ENCODE peak calls at places on chromosomes 6 and 20, in four cellular contexts. One of them, this sample, is unnamed.

GRCh38 chr6:157139054-157139708 is 184.1 kb downstream of the TMEM242 start:
- DNase-seq in K562: no peak
- DNase-seq in HepG2: peak
- DNase-seq in WTC11: peak
- DNase-seq in this sample: peak

GRCh38 chr6:51854876-51855275 is 232.5 kb downstream of the PKHD1 start:
- DNase-seq in HepG2: no peak
- DNase-seq in WTC11: peak
- DNase-seq in K562: no peak
- DNase-seq in this sample: no peak

GRCh38 chr6:47111685-47112084 is 69.6 kb upstream of the ADGRF1 start:
- DNase-seq in HepG2: peak
- DNase-seq in K562: no peak
- DNase-seq in WTC11: no peak
- DNase-seq in this sample: no peak

GRCh38 chr6:32086661-32087573 is 22.2 kb downstream of the TNXB start:
- DNase-seq in HepG2: peak
- DNase-seq in K562: no peak
- DNase-seq in WTC11: no peak
- DNase-seq in this sample: no peak

GRCh38 chr6:136526937-136527336 is 23.3 kb downstream of the MAP7 start:
- DNase-seq in WTC11: no peak
- DNase-seq in K562: no peak
- DNase-seq in HepG2: no peak
- DNase-seq in this sample: no peak

GRCh38 chr6:146950351-146950835 is 253.8 kb upstream of the STXBP5 start:
- DNase-seq in K562: no peak
- DNase-seq in WTC11: no peak
- DNase-seq in HepG2: peak
- DNase-seq in this sample: no peak

GRCh38 chr6:54445207-54445606 is 137.0 kb downstream of the TINAG start:
- DNase-seq in WTC11: no peak
- DNase-seq in K562: no peak
- DNase-seq in HepG2: no peak
- DNase-seq in this sample: no peak

GRCh38 chr6:117531346-117531745 is 48.9 kb downstream of the DCBLD1 start:
- DNase-seq in WTC11: no peak
- DNase-seq in HepG2: no peak
- DNase-seq in K562: no peak
- DNase-seq in this sample: no peak

GRCh38 chr20:36339646-36340592 is 33.8 kb downstream of the DLGAP4 start:
- DNase-seq in HepG2: no peak
- DNase-seq in K562: no peak
- DNase-seq in WTC11: peak
- DNase-seq in this sample: no peak

GRCh38 chr6:139846538-139847321 is 472.3 kb upstream of the CITED2 start:
- DNase-seq in K562: no peak
- DNase-seq in WTC11: peak
- DNase-seq in HepG2: no peak
- DNase-seq in this sample: no peak

GRCh38 chr6:117463762-117464665 is 18.5 kb upstream of the DCBLD1 start:
- DNase-seq in WTC11: no peak
- DNase-seq in K562: no peak
- DNase-seq in HepG2: no peak
- DNase-seq in this sample: no peak

GRCh38 chr6:79005024-79005423 is 73.0 kb downstream of the PHIP start:
- DNase-seq in K562: no peak
- DNase-seq in HepG2: no peak
- DNase-seq in WTC11: no peak
- DNase-seq in this sample: no peak

GRCh38 chr20:45685896-45686295 is 15.9 kb upstream of the WFDC11 start:
- DNase-seq in K562: peak
- DNase-seq in WTC11: peak
- DNase-seq in HepG2: no peak
- DNase-seq in this sample: peak

GRCh38 chr6:21438237-21438985 is 155.1 kb upstream of the SOX4 start:
- DNase-seq in WTC11: no peak
- DNase-seq in HepG2: no peak
- DNase-seq in K562: no peak
- DNase-seq in this sample: no peak

GRCh38 chr20:12729326-12729725 is 279.4 kb upstream of the SPTLC3 start:
- DNase-seq in WTC11: no peak
- DNase-seq in K562: no peak
- DNase-seq in HepG2: no peak
- DNase-seq in this sample: no peak

GRCh38 chr6:7424967-7425807 is 35.6 kb downstream of the RIOK1 start:
- DNase-seq in K562: no peak
- DNase-seq in WTC11: no peak
- DNase-seq in HepG2: peak
- DNase-seq in this sample: peak

GRCh38 chr6:151286192-151286591 is 46.4 kb downstream of the AKAP12 start:
- DNase-seq in WTC11: no peak
- DNase-seq in HepG2: no peak
- DNase-seq in K562: no peak
- DNase-seq in this sample: no peak

GRCh38 chr6:3355358-3356055 is 96.8 kb downstream of the PSMG4 start:
- DNase-seq in HepG2: no peak
- DNase-seq in K562: peak
- DNase-seq in WTC11: no peak
- DNase-seq in this sample: no peak

GRCh38 chr6:90175627-90176538 is 120.8 kb downstream of the BACH2 start:
- DNase-seq in K562: no peak
- DNase-seq in HepG2: no peak
- DNase-seq in WTC11: no peak
- DNase-seq in this sample: no peak

GRCh38 chr20:38355161-38356012 is 9.1 kb downstream of the LBP start:
- DNase-seq in K562: no peak
- DNase-seq in HepG2: no peak
- DNase-seq in WTC11: peak
- DNase-seq in this sample: no peak

GRCh38 chr6:21402368-21402767 is 191.2 kb upstream of the SOX4 start:
- DNase-seq in HepG2: no peak
- DNase-seq in K562: no peak
- DNase-seq in WTC11: no peak
- DNase-seq in this sample: no peak

GRCh38 chr20:9139106-9139808 is 70.4 kb downstream of the PLCB4 start:
- DNase-seq in WTC11: no peak
- DNase-seq in K562: no peak
- DNase-seq in HepG2: no peak
- DNase-seq in this sample: no peak

GRCh38 chr20:61726979-61727378 is 338.7 kb downstream of the TAF4 start:
- DNase-seq in WTC11: no peak
- DNase-seq in HepG2: no peak
- DNase-seq in K562: no peak
- DNase-seq in this sample: no peak

GRCh38 chr6:80528115-80528514 is 421.6 kb downstream of the BCKDHB start:
- DNase-seq in WTC11: no peak
- DNase-seq in K562: no peak
- DNase-seq in HepG2: no peak
- DNase-seq in this sample: no peak

GRCh38 chr6:33073431-33073871 is at the start of gene HLA-DPA1:
- DNase-seq in HepG2: no peak
- DNase-seq in WTC11: no peak
- DNase-seq in K562: no peak
- DNase-seq in this sample: peak

GRCh38 chr6:169038691-169039090 is 215.0 kb downstream of the THBS2 start:
- DNase-seq in K562: no peak
- DNase-seq in HepG2: no peak
- DNase-seq in WTC11: no peak
- DNase-seq in this sample: no peak

GRCh38 chr6:11868392-11868791 is 89.8 kb upstream of the ADTRP start:
- DNase-seq in HepG2: no peak
- DNase-seq in K562: no peak
- DNase-seq in WTC11: no peak
- DNase-seq in this sample: no peak
- TF ChIP-seq ELF4 in HepG2: no peak
- TF ChIP-seq ELF4 in K562: no peak
- TF ChIP-seq ELF4 in WTC11: no peak
- TF ChIP-seq ELF4 in this sample: no peak

GRCh38 chr6:15915508-15916178 is 213.2 kb upstream of the MYLIP start:
- DNase-seq in WTC11: no peak
- DNase-seq in K562: peak
- DNase-seq in HepG2: no peak
- DNase-seq in this sample: no peak
- TF ChIP-seq ELF4 in WTC11: no peak
- TF ChIP-seq ELF4 in K562: no peak
- TF ChIP-seq ELF4 in HepG2: no peak
- TF ChIP-seq ELF4 in this sample: no peak

DNA sequence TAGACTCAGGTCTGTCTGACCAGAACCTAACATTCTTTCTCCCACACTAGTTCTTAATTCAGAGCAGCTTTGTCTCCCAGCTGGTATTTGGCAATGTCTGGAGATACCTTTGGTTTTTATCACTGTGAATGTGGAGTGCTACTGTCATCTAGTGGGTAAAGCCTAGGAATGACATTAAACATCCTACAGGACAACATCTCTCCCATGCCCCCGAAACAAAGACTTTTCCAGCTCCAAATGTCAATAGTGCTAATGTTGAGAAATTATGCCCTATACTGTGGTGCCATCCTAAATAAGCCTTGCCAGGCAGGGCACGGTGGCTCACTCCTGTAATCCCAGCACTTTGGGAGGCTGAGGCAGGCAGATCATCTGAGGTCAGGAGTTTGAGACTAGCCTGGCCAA is 4.2 kb upstream of the TTPAL start:
- DNase-seq in HepG2: peak
- DNase-seq in WTC11: no peak
- DNase-seq in K562: no peak
- DNase-seq in this sample: no peak
- TF ChIP-seq ELF4 in HepG2: no peak
- TF ChIP-seq ELF4 in WTC11: no peak
- TF ChIP-seq ELF4 in K562: no peak
- TF ChIP-seq ELF4 in this sample: no peak

DNA sequence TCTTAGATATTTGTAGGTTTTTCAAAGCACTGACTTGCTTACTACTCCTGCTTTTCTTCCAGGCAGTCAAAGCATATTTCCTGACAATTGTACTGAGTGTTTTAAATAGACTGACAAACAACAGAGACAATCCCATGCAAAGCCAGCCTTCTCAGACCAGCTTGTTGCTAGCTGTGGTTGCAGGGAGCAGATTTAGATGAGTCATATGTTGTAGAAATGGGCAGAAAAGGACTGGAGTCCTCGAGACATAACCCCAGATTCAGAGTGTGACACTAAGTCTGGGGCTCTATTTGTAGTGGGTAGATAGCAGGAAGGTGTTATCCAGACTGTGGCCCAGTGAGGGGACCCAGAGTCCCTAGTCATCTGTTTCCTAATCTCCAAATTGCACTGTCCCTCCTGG is 107.1 kb upstream of the TAB2 start:
- DNase-seq in HepG2: no peak
- DNase-seq in WTC11: no peak
- DNase-seq in K562: no peak
- DNase-seq in this sample: no peak
- TF ChIP-seq ELF4 in HepG2: no peak
- TF ChIP-seq ELF4 in WTC11: no peak
- TF ChIP-seq ELF4 in K562: no peak
- TF ChIP-seq ELF4 in this sample: no peak

DNA sequence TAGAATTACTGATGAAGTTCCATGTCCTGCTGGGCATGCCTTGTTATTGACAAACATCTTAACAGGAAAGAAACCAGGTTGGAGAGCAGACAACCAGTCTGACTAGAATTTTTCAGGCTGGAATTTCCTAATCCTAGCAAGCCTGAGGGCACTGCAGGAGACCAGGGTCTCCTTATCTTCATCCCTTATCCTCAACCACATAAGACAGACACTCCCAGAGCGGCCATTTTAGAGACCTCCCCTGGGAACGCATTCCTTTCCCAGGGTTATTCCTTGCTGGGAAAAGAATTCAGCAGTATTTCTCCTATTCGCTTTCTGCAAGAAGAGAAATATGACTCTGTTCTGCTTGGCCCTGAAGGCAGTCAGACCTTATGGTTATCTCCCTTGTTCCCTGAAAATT is 803.7 kb downstream of the GRIK2 start:
- DNase-seq in HepG2: no peak
- DNase-seq in K562: no peak
- DNase-seq in WTC11: peak
- DNase-seq in this sample: no peak
- TF ChIP-seq ELF4 in HepG2: no peak
- TF ChIP-seq ELF4 in K562: no peak
- TF ChIP-seq ELF4 in WTC11: no peak
- TF ChIP-seq ELF4 in this sample: no peak

GRCh38 chr20:6768228-6769185 is 1.0 kb downstream of the BMP2 start:
- DNase-seq in K562: no peak
- DNase-seq in WTC11: peak
- DNase-seq in HepG2: no peak
- DNase-seq in this sample: no peak
- TF ChIP-seq ELF4 in K562: no peak
- TF ChIP-seq ELF4 in WTC11: no peak
- TF ChIP-seq ELF4 in HepG2: no peak
- TF ChIP-seq ELF4 in this sample: no peak

GRCh38 chr6:11615214-11615602 is 77.7 kb downstream of the TMEM170B start:
- DNase-seq in HepG2: no peak
- DNase-seq in WTC11: no peak
- DNase-seq in K562: no peak
- DNase-seq in this sample: no peak

GRCh38 chr6:11614534-11615213 is 77.1 kb downstream of the TMEM170B start:
- DNase-seq in WTC11: no peak
- DNase-seq in HepG2: no peak
- DNase-seq in K562: no peak
- DNase-seq in this sample: no peak

GRCh38 chr6:11618533-11618932 is 81.0 kb downstream of the TMEM170B start:
- DNase-seq in WTC11: no peak
- DNase-seq in K562: no peak
- DNase-seq in HepG2: no peak
- DNase-seq in this sample: peak

GRCh38 chr6:11613858-11614257 is 76.3 kb downstream of the TMEM170B start:
- DNase-seq in WTC11: no peak
- DNase-seq in K562: no peak
- DNase-seq in HepG2: no peak
- DNase-seq in this sample: no peak

GRCh38 chr6:11616200-11616611 is 78.7 kb downstream of the TMEM170B start:
- DNase-seq in WTC11: no peak
- DNase-seq in HepG2: no peak
- DNase-seq in K562: no peak
- DNase-seq in this sample: no peak
- TF ChIP-seq ELF4 in WTC11: no peak
- TF ChIP-seq ELF4 in HepG2: no peak
- TF ChIP-seq ELF4 in K562: no peak
- TF ChIP-seq ELF4 in this sample: no peak

GRCh38 chr20:57048027-57048869 is 218.2 kb downstream of the BMP7 start:
- DNase-seq in HepG2: peak
- DNase-seq in WTC11: peak
- DNase-seq in K562: peak
- DNase-seq in this sample: peak
- TF ChIP-seq ELF4 in HepG2: no peak
- TF ChIP-seq ELF4 in WTC11: no peak
- TF ChIP-seq ELF4 in K562: no peak
- TF ChIP-seq ELF4 in this sample: no peak

This sample was measured in HEK293T.